ENCODE peak calls at places on chromosomes 16 and 17, in eight cellular contexts. One of them, this sample, is unnamed.

GRCh38 chr17:43608313-43608712 is 53.4 kb downstream of the MEOX1 start:
- DNase-seq in body of pancreas: no peak
- DNase-seq in omental fat pad: no peak
- DNase-seq in NCI-H748 treated with DMSO at 0.1 percent for 48 hours: no peak
- DNase-seq in stimulated activated CD4-positive, alpha-beta T cell treated with anti-CD3 and anti-CD28 coated beads, Interleukin-1b, Interleukin-23, amount 100 ng/mL, for 1 hour: no peak
- DNase-seq in NCI-H1092 treated with DMSO at 0.1 percent for 48 hours: no peak
- DNase-seq in activated effector memory CD4-positive, alpha-beta T cell treated with anti-CD3 and anti-CD28 coated beads, Interleukin-2, amount 50 U/mL, for 16 hours: no peak
- DNase-seq in substantia nigra: no peak
- DNase-seq in this sample: no peak

GRCh38 chr17:70173646-70174045 is 4.3 kb downstream of the KCNJ2 start:
- DNase-seq in NCI-H1092 treated with DMSO at 0.1 percent for 48 hours: no peak
- DNase-seq in stimulated activated CD4-positive, alpha-beta T cell treated with anti-CD3 and anti-CD28 coated beads, Interleukin-1b, Interleukin-23, amount 100 ng/mL, for 1 hour: no peak
- DNase-seq in omental fat pad: no peak
- DNase-seq in substantia nigra: no peak
- DNase-seq in NCI-H748 treated with DMSO at 0.1 percent for 48 hours: no peak
- DNase-seq in activated effector memory CD4-positive, alpha-beta T cell treated with anti-CD3 and anti-CD28 coated beads, Interleukin-2, amount 50 U/mL, for 16 hours: no peak
- DNase-seq in body of pancreas: no peak
- DNase-seq in this sample: no peak

GRCh38 chr16:4733747-4734062 is 366 bp downstream of the ANKS3 start:
- DNase-seq in NCI-H748 treated with DMSO at 0.1 percent for 48 hours: no peak
- DNase-seq in stimulated activated CD4-positive, alpha-beta T cell treated with anti-CD3 and anti-CD28 coated beads, Interleukin-1b, Interleukin-23, amount 100 ng/mL, for 1 hour: no peak
- DNase-seq in activated effector memory CD4-positive, alpha-beta T cell treated with anti-CD3 and anti-CD28 coated beads, Interleukin-2, amount 50 U/mL, for 16 hours: no peak
- DNase-seq in omental fat pad: no peak
- DNase-seq in NCI-H1092 treated with DMSO at 0.1 percent for 48 hours: peak
- DNase-seq in body of pancreas: no peak
- DNase-seq in substantia nigra: no peak
- DNase-seq in this sample: no peak

GRCh38 chr17:64994281-64994680 is 62.3 kb downstream of the GNA13 start:
- DNase-seq in activated effector memory CD4-positive, alpha-beta T cell treated with anti-CD3 and anti-CD28 coated beads, Interleukin-2, amount 50 U/mL, for 16 hours: no peak
- DNase-seq in omental fat pad: no peak
- DNase-seq in NCI-H1092 treated with DMSO at 0.1 percent for 48 hours: no peak
- DNase-seq in stimulated activated CD4-positive, alpha-beta T cell treated with anti-CD3 and anti-CD28 coated beads, Interleukin-1b, Interleukin-23, amount 100 ng/mL, for 1 hour: no peak
- DNase-seq in NCI-H748 treated with DMSO at 0.1 percent for 48 hours: no peak
- DNase-seq in body of pancreas: no peak
- DNase-seq in substantia nigra: no peak
- DNase-seq in this sample: no peak

GRCh38 chr16:77213542-77214108 is 14.4 kb downstream of the SYCE1L start:
- DNase-seq in activated effector memory CD4-positive, alpha-beta T cell treated with anti-CD3 and anti-CD28 coated beads, Interleukin-2, amount 50 U/mL, for 16 hours: no peak
- DNase-seq in NCI-H1092 treated with DMSO at 0.1 percent for 48 hours: peak
- DNase-seq in body of pancreas: no peak
- DNase-seq in omental fat pad: peak
- DNase-seq in substantia nigra: no peak
- DNase-seq in NCI-H748 treated with DMSO at 0.1 percent for 48 hours: no peak
- DNase-seq in stimulated activated CD4-positive, alpha-beta T cell treated with anti-CD3 and anti-CD28 coated beads, Interleukin-1b, Interleukin-23, amount 100 ng/mL, for 1 hour: no peak
- DNase-seq in this sample: no peak

GRCh38 chr16:84553873-84554399 is 49.5 kb upstream of the MEAK7 start:
- DNase-seq in omental fat pad: no peak
- DNase-seq in activated effector memory CD4-positive, alpha-beta T cell treated with anti-CD3 and anti-CD28 coated beads, Interleukin-2, amount 50 U/mL, for 16 hours: peak
- DNase-seq in body of pancreas: no peak
- DNase-seq in substantia nigra: no peak
- DNase-seq in stimulated activated CD4-positive, alpha-beta T cell treated with anti-CD3 and anti-CD28 coated beads, Interleukin-1b, Interleukin-23, amount 100 ng/mL, for 1 hour: no peak
- DNase-seq in NCI-H748 treated with DMSO at 0.1 percent for 48 hours: no peak
- DNase-seq in NCI-H1092 treated with DMSO at 0.1 percent for 48 hours: no peak
- DNase-seq in this sample: no peak

GRCh38 chr17:51907041-51907440 is 251.5 kb downstream of the CA10 start:
- DNase-seq in substantia nigra: no peak
- DNase-seq in stimulated activated CD4-positive, alpha-beta T cell treated with anti-CD3 and anti-CD28 coated beads, Interleukin-1b, Interleukin-23, amount 100 ng/mL, for 1 hour: no peak
- DNase-seq in NCI-H748 treated with DMSO at 0.1 percent for 48 hours: no peak
- DNase-seq in activated effector memory CD4-positive, alpha-beta T cell treated with anti-CD3 and anti-CD28 coated beads, Interleukin-2, amount 50 U/mL, for 16 hours: no peak
- DNase-seq in omental fat pad: no peak
- DNase-seq in NCI-H1092 treated with DMSO at 0.1 percent for 48 hours: no peak
- DNase-seq in body of pancreas: no peak
- DNase-seq in this sample: no peak

GRCh38 chr17:38554430-38555350 is 51.1 kb downstream of the SRCIN1 start:
- DNase-seq in stimulated activated CD4-positive, alpha-beta T cell treated with anti-CD3 and anti-CD28 coated beads, Interleukin-1b, Interleukin-23, amount 100 ng/mL, for 1 hour: no peak
- DNase-seq in body of pancreas: no peak
- DNase-seq in activated effector memory CD4-positive, alpha-beta T cell treated with anti-CD3 and anti-CD28 coated beads, Interleukin-2, amount 50 U/mL, for 16 hours: no peak
- DNase-seq in substantia nigra: no peak
- DNase-seq in NCI-H748 treated with DMSO at 0.1 percent for 48 hours: no peak
- DNase-seq in NCI-H1092 treated with DMSO at 0.1 percent for 48 hours: peak
- DNase-seq in omental fat pad: no peak
- DNase-seq in this sample: no peak

GRCh38 chr16:13093676-13094075 is 192.3 kb downstream of the SHISA9 start:
- DNase-seq in NCI-H1092 treated with DMSO at 0.1 percent for 48 hours: no peak
- DNase-seq in omental fat pad: no peak
- DNase-seq in activated effector memory CD4-positive, alpha-beta T cell treated with anti-CD3 and anti-CD28 coated beads, Interleukin-2, amount 50 U/mL, for 16 hours: no peak
- DNase-seq in stimulated activated CD4-positive, alpha-beta T cell treated with anti-CD3 and anti-CD28 coated beads, Interleukin-1b, Interleukin-23, amount 100 ng/mL, for 1 hour: no peak
- DNase-seq in substantia nigra: no peak
- DNase-seq in NCI-H748 treated with DMSO at 0.1 percent for 48 hours: no peak
- DNase-seq in body of pancreas: no peak
- DNase-seq in this sample: no peak

GRCh38 chr17:36152639-36153120 is 23.8 kb downstream of the TBC1D3B start:
- DNase-seq in NCI-H748 treated with DMSO at 0.1 percent for 48 hours: no peak
- DNase-seq in substantia nigra: no peak
- DNase-seq in omental fat pad: no peak
- DNase-seq in stimulated activated CD4-positive, alpha-beta T cell treated with anti-CD3 and anti-CD28 coated beads, Interleukin-1b, Interleukin-23, amount 100 ng/mL, for 1 hour: no peak
- DNase-seq in NCI-H1092 treated with DMSO at 0.1 percent for 48 hours: no peak
- DNase-seq in body of pancreas: no peak
- DNase-seq in activated effector memory CD4-positive, alpha-beta T cell treated with anti-CD3 and anti-CD28 coated beads, Interleukin-2, amount 50 U/mL, for 16 hours: no peak
- DNase-seq in this sample: no peak

This sample was measured in left lung.